ENCODE peak calls at places on chromosome 11, in five cellular contexts. One of them, this sample, is unnamed.

GRCh38 chr11:13963169-13963948 is 836 bp downstream of the SPON1 start:
- DNase-seq in stimulated activated CD4-positive, alpha-beta T cell treated with anti-CD3 and anti-CD28 coated beads, Interleukin-4, amount 100 ng/mL, for 48 hours: no peak
- DNase-seq in stimulated activated CD8-positive, alpha-beta memory T cell treated with anti-CD3 and anti-CD28 coated beads, Interleukin-15, amount 100 ng/mL, for 1 hour: no peak
- DNase-seq in choroid plexus epithelial cell: peak; percentile 2
- DNase-seq in activated CD4-positive, alpha-beta T cell treated with anti-CD3 and anti-CD28 coated beads, Interleukin-2, amount 10 ng/mL, durations not matched to agents 24 days and 14 days: peak; percentile 76
- DNase-seq in this sample: no peak

GRCh38 chr11:102234779-102235439 is 82.4 kb upstream of the BIRC3 start:
- DNase-seq in stimulated activated CD4-positive, alpha-beta T cell treated with anti-CD3 and anti-CD28 coated beads, Interleukin-4, amount 100 ng/mL, for 48 hours: no peak
- DNase-seq in activated CD4-positive, alpha-beta T cell treated with anti-CD3 and anti-CD28 coated beads, Interleukin-2, amount 10 ng/mL, durations not matched to agents 24 days and 14 days: no peak
- DNase-seq in choroid plexus epithelial cell: peak; percentile 33
- DNase-seq in stimulated activated CD8-positive, alpha-beta memory T cell treated with anti-CD3 and anti-CD28 coated beads, Interleukin-15, amount 100 ng/mL, for 1 hour: no peak
- DNase-seq in this sample: no peak

GRCh38 chr11:70688142-70688541 is 289.8 kb downstream of the CTTN start:
- DNase-seq in stimulated activated CD4-positive, alpha-beta T cell treated with anti-CD3 and anti-CD28 coated beads, Interleukin-4, amount 100 ng/mL, for 48 hours: no peak
- DNase-seq in choroid plexus epithelial cell: no peak
- DNase-seq in stimulated activated CD8-positive, alpha-beta memory T cell treated with anti-CD3 and anti-CD28 coated beads, Interleukin-15, amount 100 ng/mL, for 1 hour: no peak
- DNase-seq in activated CD4-positive, alpha-beta T cell treated with anti-CD3 and anti-CD28 coated beads, Interleukin-2, amount 10 ng/mL, durations not matched to agents 24 days and 14 days: no peak
- DNase-seq in this sample: no peak

GRCh38 chr11:84981296-84981695 is 645.8 kb downstream of the DLG2 start:
- DNase-seq in activated CD4-positive, alpha-beta T cell treated with anti-CD3 and anti-CD28 coated beads, Interleukin-2, amount 10 ng/mL, durations not matched to agents 24 days and 14 days: no peak
- DNase-seq in choroid plexus epithelial cell: peak; percentile 12
- DNase-seq in stimulated activated CD4-positive, alpha-beta T cell treated with anti-CD3 and anti-CD28 coated beads, Interleukin-4, amount 100 ng/mL, for 48 hours: no peak
- DNase-seq in stimulated activated CD8-positive, alpha-beta memory T cell treated with anti-CD3 and anti-CD28 coated beads, Interleukin-15, amount 100 ng/mL, for 1 hour: no peak
- DNase-seq in this sample: no peak

GRCh38 chr11:45473491-45473890 is 187.3 kb upstream of the SYT13 start:
- DNase-seq in stimulated activated CD4-positive, alpha-beta T cell treated with anti-CD3 and anti-CD28 coated beads, Interleukin-4, amount 100 ng/mL, for 48 hours: no peak
- DNase-seq in stimulated activated CD8-positive, alpha-beta memory T cell treated with anti-CD3 and anti-CD28 coated beads, Interleukin-15, amount 100 ng/mL, for 1 hour: no peak
- DNase-seq in choroid plexus epithelial cell: peak; percentile 12
- DNase-seq in activated CD4-positive, alpha-beta T cell treated with anti-CD3 and anti-CD28 coated beads, Interleukin-2, amount 10 ng/mL, durations not matched to agents 24 days and 14 days: no peak
- DNase-seq in this sample: no peak

GRCh38 chr11:61390161-61390560 is 2.2 kb upstream of the TMEM216 start:
- DNase-seq in stimulated activated CD4-positive, alpha-beta T cell treated with anti-CD3 and anti-CD28 coated beads, Interleukin-4, amount 100 ng/mL, for 48 hours: no peak
- DNase-seq in choroid plexus epithelial cell: no peak
- DNase-seq in stimulated activated CD8-positive, alpha-beta memory T cell treated with anti-CD3 and anti-CD28 coated beads, Interleukin-15, amount 100 ng/mL, for 1 hour: no peak
- DNase-seq in activated CD4-positive, alpha-beta T cell treated with anti-CD3 and anti-CD28 coated beads, Interleukin-2, amount 10 ng/mL, durations not matched to agents 24 days and 14 days: no peak
- DNase-seq in this sample: no peak

GRCh38 chr11:69049490-69049867 is 747 bp downstream of the TPCN2 start:
- DNase-seq in choroid plexus epithelial cell: no peak
- DNase-seq in activated CD4-positive, alpha-beta T cell treated with anti-CD3 and anti-CD28 coated beads, Interleukin-2, amount 10 ng/mL, durations not matched to agents 24 days and 14 days: peak; percentile 76
- DNase-seq in stimulated activated CD4-positive, alpha-beta T cell treated with anti-CD3 and anti-CD28 coated beads, Interleukin-4, amount 100 ng/mL, for 48 hours: no peak
- DNase-seq in stimulated activated CD8-positive, alpha-beta memory T cell treated with anti-CD3 and anti-CD28 coated beads, Interleukin-15, amount 100 ng/mL, for 1 hour: no peak
- DNase-seq in this sample: no peak

GRCh38 chr11:74238243-74238642 is 67.2 kb downstream of the PPME1 start:
- DNase-seq in activated CD4-positive, alpha-beta T cell treated with anti-CD3 and anti-CD28 coated beads, Interleukin-2, amount 10 ng/mL, durations not matched to agents 24 days and 14 days: no peak
- DNase-seq in stimulated activated CD8-positive, alpha-beta memory T cell treated with anti-CD3 and anti-CD28 coated beads, Interleukin-15, amount 100 ng/mL, for 1 hour: no peak
- DNase-seq in choroid plexus epithelial cell: no peak
- DNase-seq in stimulated activated CD4-positive, alpha-beta T cell treated with anti-CD3 and anti-CD28 coated beads, Interleukin-4, amount 100 ng/mL, for 48 hours: no peak
- DNase-seq in this sample: no peak

GRCh38 chr11:71481101-71481960 is 28.3 kb downstream of the NADSYN1 start:
- DNase-seq in choroid plexus epithelial cell: no peak
- DNase-seq in activated CD4-positive, alpha-beta T cell treated with anti-CD3 and anti-CD28 coated beads, Interleukin-2, amount 10 ng/mL, durations not matched to agents 24 days and 14 days: no peak
- DNase-seq in stimulated activated CD8-positive, alpha-beta memory T cell treated with anti-CD3 and anti-CD28 coated beads, Interleukin-15, amount 100 ng/mL, for 1 hour: no peak
- DNase-seq in stimulated activated CD4-positive, alpha-beta T cell treated with anti-CD3 and anti-CD28 coated beads, Interleukin-4, amount 100 ng/mL, for 48 hours: no peak
- DNase-seq in this sample: no peak

This sample was measured in HL-60.